ENCODE peak calls at places on chromosome 13, in eight cellular contexts. One of them, this sample, is unnamed.

GRCh38 chr13:45879666-45880065 is 28.1 kb upstream of the SIAH3 start:
- DNase-seq in astrocyte of the spinal cord: peak
- DNase-seq in lower leg skin: no peak
- DNase-seq in ascending aorta: no peak
- DNase-seq in heart right ventricle: peak
- DNase-seq in HFFc6: no peak
- DNase-seq in body of pancreas: peak
- DNase-seq in dorsolateral prefrontal cortex: no peak
- DNase-seq in this sample: no peak

GRCh38 chr13:34842466-34842865 is 99.6 kb upstream of the NBEA start:
- DNase-seq in body of pancreas: no peak
- DNase-seq in dorsolateral prefrontal cortex: no peak
- DNase-seq in astrocyte of the spinal cord: no peak
- DNase-seq in lower leg skin: no peak
- DNase-seq in heart right ventricle: no peak
- DNase-seq in ascending aorta: no peak
- DNase-seq in HFFc6: no peak
- DNase-seq in this sample: no peak

GRCh38 chr13:51125495-51126226 is 14.6 kb upstream of the C13orf42 start:
- DNase-seq in dorsolateral prefrontal cortex: peak
- DNase-seq in astrocyte of the spinal cord: peak
- DNase-seq in HFFc6: peak
- DNase-seq in heart right ventricle: peak
- DNase-seq in lower leg skin: no peak
- DNase-seq in body of pancreas: peak
- DNase-seq in ascending aorta: no peak
- DNase-seq in this sample: no peak

GRCh38 chr13:30164141-30164540 is 143.2 kb downstream of the KATNAL1 start:
- DNase-seq in ascending aorta: no peak
- DNase-seq in dorsolateral prefrontal cortex: no peak
- DNase-seq in body of pancreas: no peak
- DNase-seq in HFFc6: no peak
- DNase-seq in lower leg skin: no peak
- DNase-seq in astrocyte of the spinal cord: no peak
- DNase-seq in heart right ventricle: no peak
- DNase-seq in this sample: no peak

GRCh38 chr13:93942016-93942415 is 537.5 kb downstream of the DCT start:
- DNase-seq in heart right ventricle: no peak
- DNase-seq in ascending aorta: no peak
- DNase-seq in dorsolateral prefrontal cortex: no peak
- DNase-seq in lower leg skin: no peak
- DNase-seq in HFFc6: no peak
- DNase-seq in astrocyte of the spinal cord: no peak
- DNase-seq in body of pancreas: no peak
- DNase-seq in this sample: no peak

GRCh38 chr13:20960663-20961309 is 58.2 kb upstream of the XPO4 start:
- DNase-seq in HFFc6: no peak
- DNase-seq in heart right ventricle: no peak
- DNase-seq in ascending aorta: no peak
- DNase-seq in dorsolateral prefrontal cortex: no peak
- DNase-seq in astrocyte of the spinal cord: no peak
- DNase-seq in lower leg skin: peak
- DNase-seq in body of pancreas: no peak
- DNase-seq in this sample: no peak

GRCh38 chr13:22049384-22049783 is 378.5 kb downstream of the FGF9 start:
- DNase-seq in lower leg skin: no peak
- DNase-seq in body of pancreas: no peak
- DNase-seq in astrocyte of the spinal cord: no peak
- DNase-seq in dorsolateral prefrontal cortex: no peak
- DNase-seq in HFFc6: no peak
- DNase-seq in ascending aorta: no peak
- DNase-seq in heart right ventricle: no peak
- DNase-seq in this sample: no peak

GRCh38 chr13:26707122-26708006 is 53.2 kb downstream of the GPR12 start:
- DNase-seq in body of pancreas: peak
- DNase-seq in astrocyte of the spinal cord: peak
- DNase-seq in ascending aorta: no peak
- DNase-seq in lower leg skin: no peak
- DNase-seq in dorsolateral prefrontal cortex: peak
- DNase-seq in heart right ventricle: no peak
- DNase-seq in HFFc6: peak
- DNase-seq in this sample: no peak

GRCh38 chr13:83853771-83854170 is 28.5 kb downstream of the SLITRK1 start:
- DNase-seq in dorsolateral prefrontal cortex: no peak
- DNase-seq in body of pancreas: no peak
- DNase-seq in HFFc6: no peak
- DNase-seq in astrocyte of the spinal cord: no peak
- DNase-seq in heart right ventricle: no peak
- DNase-seq in ascending aorta: no peak
- DNase-seq in lower leg skin: no peak
- DNase-seq in this sample: no peak

GRCh38 chr13:94009696-94010095 is 469.8 kb downstream of the DCT start:
- DNase-seq in ascending aorta: no peak
- DNase-seq in body of pancreas: no peak
- DNase-seq in dorsolateral prefrontal cortex: no peak
- DNase-seq in lower leg skin: no peak
- DNase-seq in heart right ventricle: no peak
- DNase-seq in HFFc6: peak
- DNase-seq in astrocyte of the spinal cord: peak
- DNase-seq in this sample: no peak

GRCh38 chr13:97577026-97577425 is 143.1 kb downstream of the RAP2A start:
- DNase-seq in dorsolateral prefrontal cortex: no peak
- DNase-seq in lower leg skin: no peak
- DNase-seq in astrocyte of the spinal cord: no peak
- DNase-seq in ascending aorta: no peak
- DNase-seq in heart right ventricle: no peak
- DNase-seq in HFFc6: no peak
- DNase-seq in body of pancreas: no peak
- DNase-seq in this sample: no peak

GRCh38 chr13:33089311-33089710 is 73.1 kb downstream of the KL start:
- DNase-seq in body of pancreas: no peak
- DNase-seq in heart right ventricle: no peak
- DNase-seq in HFFc6: no peak
- DNase-seq in ascending aorta: no peak
- DNase-seq in dorsolateral prefrontal cortex: no peak
- DNase-seq in lower leg skin: no peak
- DNase-seq in astrocyte of the spinal cord: no peak
- DNase-seq in this sample: no peak

GRCh38 chr13:22648325-22648758 is 532.4 kb upstream of the SGCG start:
- DNase-seq in lower leg skin: no peak
- DNase-seq in ascending aorta: no peak
- DNase-seq in heart right ventricle: no peak
- DNase-seq in body of pancreas: no peak
- DNase-seq in astrocyte of the spinal cord: no peak
- DNase-seq in HFFc6: no peak
- DNase-seq in dorsolateral prefrontal cortex: no peak
- DNase-seq in this sample: no peak

DNA sequence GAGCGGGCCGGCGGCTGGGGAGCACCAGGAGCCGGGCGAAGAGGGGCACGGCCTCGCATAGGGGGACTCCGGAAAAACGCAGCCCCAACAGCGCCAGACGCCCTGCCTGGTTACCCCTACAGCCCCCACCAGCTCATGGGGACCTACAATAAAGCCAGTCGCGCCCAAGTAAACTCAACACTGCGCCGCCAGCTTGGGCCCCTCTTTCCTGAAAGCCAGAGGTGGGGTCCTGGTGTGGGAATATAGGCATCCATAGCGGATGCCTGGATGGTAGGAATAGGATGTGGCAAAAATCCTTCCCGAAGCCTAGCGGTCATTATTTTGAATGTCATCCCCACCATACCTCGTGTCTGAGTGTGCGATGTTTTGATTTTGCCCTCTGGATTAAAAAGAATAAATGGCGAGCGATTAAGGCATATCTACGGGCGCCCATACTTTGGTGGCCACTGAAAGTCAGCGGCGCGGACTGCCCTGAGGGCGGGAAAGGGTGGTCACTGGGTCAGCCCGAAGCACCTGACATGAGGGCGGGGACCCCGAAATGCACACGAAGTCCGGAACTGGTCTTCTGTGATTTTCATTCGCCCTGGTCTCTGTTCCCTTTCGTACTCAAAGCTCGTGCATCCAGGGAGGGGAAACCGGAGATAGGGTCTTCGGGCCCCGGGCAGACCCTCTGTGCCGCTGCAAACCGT is at the start of the genes NHLRC3 and PROSER1:
- DNase-seq in dorsolateral prefrontal cortex: peak
- DNase-seq in body of pancreas: peak
- DNase-seq in HFFc6: peak
- DNase-seq in astrocyte of the spinal cord: peak
- DNase-seq in lower leg skin: peak
- DNase-seq in heart right ventricle: peak
- DNase-seq in ascending aorta: peak
- DNase-seq in this sample: peak
- TF ChIP-seq CTCF in dorsolateral prefrontal cortex: peak
- TF ChIP-seq CTCF in body of pancreas: no peak
- TF ChIP-seq CTCF in HFFc6: peak
- TF ChIP-seq CTCF in astrocyte of the spinal cord: no peak
- TF ChIP-seq CTCF in lower leg skin: no peak
- TF ChIP-seq CTCF in heart right ventricle: no peak
- TF ChIP-seq CTCF in ascending aorta: no peak
- TF ChIP-seq CTCF in this sample: no peak

GRCh38 chr13:99007414-99007986 is 29.6 kb upstream of the DOCK9 start:
- DNase-seq in dorsolateral prefrontal cortex: no peak
- DNase-seq in body of pancreas: no peak
- DNase-seq in ascending aorta: no peak
- DNase-seq in HFFc6: no peak
- DNase-seq in astrocyte of the spinal cord: no peak
- DNase-seq in lower leg skin: no peak
- DNase-seq in heart right ventricle: no peak
- DNase-seq in this sample: no peak
- TF ChIP-seq CTCF in dorsolateral prefrontal cortex: no peak
- TF ChIP-seq CTCF in body of pancreas: no peak
- TF ChIP-seq CTCF in ascending aorta: no peak
- TF ChIP-seq CTCF in HFFc6: no peak
- TF ChIP-seq CTCF in astrocyte of the spinal cord: no peak
- TF ChIP-seq CTCF in lower leg skin: no peak
- TF ChIP-seq CTCF in heart right ventricle: no peak
- TF ChIP-seq CTCF in this sample: no peak

DNA sequence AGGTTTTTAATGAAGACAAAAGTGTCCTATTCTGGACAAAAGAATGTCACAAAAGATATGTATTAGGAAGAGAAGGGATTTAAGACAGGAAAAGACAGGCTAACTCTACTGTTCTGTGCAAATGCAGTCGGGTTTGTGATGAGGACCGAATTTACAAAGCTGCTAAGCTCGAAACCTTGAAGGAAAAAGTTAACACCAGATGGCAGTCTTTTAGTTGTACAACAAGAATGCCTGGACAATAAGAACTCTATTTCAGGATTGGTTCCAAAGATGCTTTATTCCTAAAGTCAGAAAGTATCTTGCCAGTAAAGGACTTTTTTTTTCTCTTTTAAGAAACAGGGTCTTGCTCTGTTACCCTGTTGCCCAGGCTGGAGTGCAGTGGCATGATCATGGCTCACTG is 51.1 kb downstream of the HS6ST3 start:
- DNase-seq in heart right ventricle: no peak
- DNase-seq in dorsolateral prefrontal cortex: no peak
- DNase-seq in body of pancreas: no peak
- DNase-seq in lower leg skin: no peak
- DNase-seq in ascending aorta: no peak
- DNase-seq in HFFc6: no peak
- DNase-seq in astrocyte of the spinal cord: peak
- DNase-seq in this sample: no peak
- TF ChIP-seq CTCF in heart right ventricle: peak
- TF ChIP-seq CTCF in dorsolateral prefrontal cortex: peak
- TF ChIP-seq CTCF in body of pancreas: no peak
- TF ChIP-seq CTCF in lower leg skin: no peak
- TF ChIP-seq CTCF in ascending aorta: no peak
- TF ChIP-seq CTCF in HFFc6: peak
- TF ChIP-seq CTCF in astrocyte of the spinal cord: peak
- TF ChIP-seq CTCF in this sample: peak

GRCh38 chr13:36764957-36765356 is 54.1 kb upstream of the RFXAP start:
- DNase-seq in dorsolateral prefrontal cortex: no peak
- DNase-seq in ascending aorta: no peak
- DNase-seq in heart right ventricle: no peak
- DNase-seq in astrocyte of the spinal cord: no peak
- DNase-seq in lower leg skin: no peak
- DNase-seq in body of pancreas: no peak
- DNase-seq in HFFc6: no peak
- DNase-seq in this sample: no peak
- TF ChIP-seq CTCF in dorsolateral prefrontal cortex: no peak
- TF ChIP-seq CTCF in ascending aorta: no peak
- TF ChIP-seq CTCF in heart right ventricle: no peak
- TF ChIP-seq CTCF in astrocyte of the spinal cord: no peak
- TF ChIP-seq CTCF in lower leg skin: no peak
- TF ChIP-seq CTCF in body of pancreas: no peak
- TF ChIP-seq CTCF in HFFc6: no peak
- TF ChIP-seq CTCF in this sample: no peak

DNA sequence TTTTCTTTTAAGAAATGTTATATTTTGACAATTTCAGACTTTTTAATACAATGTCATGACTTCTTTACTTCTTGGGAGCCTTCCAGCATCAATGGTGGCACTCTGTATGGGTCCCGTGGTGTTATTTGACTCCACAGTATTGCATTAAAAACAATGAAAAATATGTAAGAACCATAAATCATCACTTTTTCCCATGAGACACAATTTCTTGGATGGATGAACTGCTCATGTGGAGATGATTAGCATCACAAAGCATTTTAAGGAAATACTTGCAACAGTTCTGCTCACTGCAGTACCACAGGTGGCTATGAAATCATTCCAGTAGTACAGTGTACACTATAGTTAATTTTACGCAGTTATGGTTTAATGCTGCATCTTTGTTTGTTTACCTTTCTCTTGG is 37.2 kb upstream of the C1QTNF9B start:
- DNase-seq in ascending aorta: no peak
- DNase-seq in body of pancreas: no peak
- DNase-seq in astrocyte of the spinal cord: peak
- DNase-seq in heart right ventricle: no peak
- DNase-seq in dorsolateral prefrontal cortex: no peak
- DNase-seq in lower leg skin: no peak
- DNase-seq in HFFc6: no peak
- DNase-seq in this sample: no peak
- TF ChIP-seq CTCF in ascending aorta: no peak
- TF ChIP-seq CTCF in body of pancreas: no peak
- TF ChIP-seq CTCF in astrocyte of the spinal cord: no peak
- TF ChIP-seq CTCF in heart right ventricle: no peak
- TF ChIP-seq CTCF in dorsolateral prefrontal cortex: no peak
- TF ChIP-seq CTCF in lower leg skin: no peak
- TF ChIP-seq CTCF in HFFc6: no peak
- TF ChIP-seq CTCF in this sample: no peak

This sample was measured in progenitor cell of endocrine pancreas.